ENCODE peak calls at places on chromosomes 4 and X, in four cellular contexts. X, Y, K and H are unnamed samples.

GRCh38 chr4:173410106-173410505 is 11.2 kb upstream of the SCRG1 start:
- DNase-seq in K (no peak), Y (no peak), X (no peak), H (no peak)

GRCh38 chr4:89539374-89539773 is 231.8 kb upstream of the GPRIN3 start:
- DNase-seq in X (no peak), K (no peak), Y (peak; percentile 66), H (peak; percentile 75)

GRCh38 chr4:122000849-122001248 is 49.0 kb upstream of the TRPC3 start:
- DNase-seq in K (no peak), X (no peak), Y (no peak), H (no peak)

GRCh38 chrX:93419642-93420041 is 253.7 kb downstream of the NAP1L3 start:
- DNase-seq in X (no peak), Y (no peak), K (no peak), H (no peak)

GRCh38 chrX:134171661-134172587 is 65.1 kb upstream of the CCDC160 start:
- DNase-seq in X (no peak), K (no peak), Y (no peak), H (no peak)

GRCh38 chr4:77127837-77128621 is 29.0 kb upstream of the CCNG2 start:
- DNase-seq in K (no peak), X (no peak), Y (no peak), H (no peak)

GRCh38 chr4:41436365-41437263 is 101.3 kb upstream of the LIMCH1 start:
- DNase-seq in Y (no peak), K (no peak), X (no peak), H (no peak)

GRCh38 chrX:31099536-31100090 is 27.8 kb upstream of the FTHL17 start:
- DNase-seq in X (no peak), Y (no peak), K (no peak), H (no peak)

GRCh38 chr4:100008048-100008447 is 58.0 kb upstream of the H2AZ1 start:
- DNase-seq in Y (peak; percentile 78), X (no peak), K (no peak), H (peak; percentile 39)

GRCh38 chr4:112348488-112349158 is 51.5 kb downstream of the ALPK1 start:
- DNase-seq in X (peak; percentile 93), K (no peak), Y (peak; percentile 86), H (peak; percentile 43)

GRCh38 chrX:119168104-119168503 is 40.5 kb upstream of the KIAA1210 start:
- DNase-seq in K (no peak), Y (no peak), X (no peak), H (no peak)

GRCh38 chrX:32010948-32011347 is 939.1 kb upstream of the FTHL17 start:
- DNase-seq in K (no peak), X (no peak), Y (no peak), H (no peak)

GRCh38 chr4:84681488-84682274 is 98.8 kb downstream of the CDS1 start:
- DNase-seq in Y (peak; percentile 81), X (no peak), K (no peak), H (peak; percentile 45)

GRCh38 chr4:153010137-153010536 is 74.0 kb downstream of the FHDC1 start:
- DNase-seq in X (no peak), K (no peak), Y (no peak), H (no peak)

GRCh38 chr4:155592568-155593343 is 73.9 kb upstream of the GUCY1A1 start:
- DNase-seq in X (no peak), K (peak; percentile 39), Y (peak; percentile 93), H (peak; percentile 80)

GRCh38 chrX:121802881-121803412 is 755.5 kb downstream of the GLUD2 start:
- DNase-seq in X (no peak), K (no peak), Y (no peak), H (no peak)

DNA sequence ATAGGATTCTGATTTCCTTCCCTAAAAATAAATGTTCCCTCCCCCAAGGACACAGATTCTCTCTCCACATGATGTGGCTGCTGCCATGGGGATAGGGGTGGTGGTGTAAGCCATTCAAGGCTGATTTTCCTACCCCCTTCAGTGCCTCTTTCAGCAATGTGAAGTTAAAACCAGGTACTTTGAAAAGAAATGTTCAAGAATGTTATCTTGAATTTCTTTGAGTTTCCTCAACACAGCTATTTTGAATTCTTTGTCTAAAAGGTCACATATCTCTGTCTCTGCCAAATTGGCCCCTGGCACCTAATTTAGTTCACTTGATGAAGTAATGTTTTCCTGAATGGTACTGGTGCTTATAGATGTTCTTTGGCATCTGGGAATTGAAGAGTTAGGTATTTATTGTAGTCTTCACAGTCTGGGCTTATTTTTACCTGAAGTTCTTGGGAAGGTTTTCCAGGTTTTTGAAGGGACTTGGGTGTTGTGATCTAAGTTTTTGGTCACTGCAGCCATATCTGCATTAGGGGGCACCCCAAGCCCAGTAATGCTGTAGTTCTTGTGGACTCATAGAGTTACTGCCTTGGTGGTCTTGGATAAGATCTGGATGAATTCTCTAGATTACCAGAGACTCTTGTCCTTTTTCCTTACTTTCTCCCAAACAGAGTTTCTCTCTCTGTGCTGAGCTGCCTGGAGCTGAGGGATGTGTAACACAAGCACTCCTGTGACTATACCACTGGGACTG is 7.6 kb upstream of the DIPK2B start:
- DNase-seq in K (no peak), Y (no peak), X (no peak), H (no peak)
- TF ChIP-seq CTCF in K (no peak), Y (no peak), X (no peak), H (peak; percentile 6)

GRCh38 chr4:186554890-186555827 is at the start of gene MTNR1A:
- DNase-seq in K (no peak), X (peak; percentile 66), Y (no peak), H (no peak)
- H3K4me3 ChIP-seq in K (no peak within 1 kb of the TSS), X (peak within 1 kb of the TSS; percentile 41), Y (peak within 1 kb of the TSS; percentile 41), H (peak within 1 kb of the TSS; percentile 24)

GRCh38 chrX:108165349-108166111 is 74.0 kb downstream of the ATG4A start:
- DNase-seq in X (no peak), Y (peak; percentile 29), K (peak; percentile 31), H (no peak)
- TF ChIP-seq CTCF in X (no peak), Y (peak; percentile 55), K (no peak), H (peak; percentile 64)

GRCh38 chrX:16171039-16171438 is 3.8 kb downstream of the MAGEB17 start:
- DNase-seq in K (no peak), X (no peak), Y (no peak), H (no peak)
- H3K4me3 ChIP-seq in K (no peak overlapping the region), X (no peak overlapping the region), Y (no peak overlapping the region), H (no peak overlapping the region)

GRCh38 chr4:101347267-101347556 is at the start of gene PPP3CA:
- DNase-seq in K (no peak), Y (no peak), X (no peak), H (no peak)

GRCh38 chr4:101346312-101346561 is 1.1 kb downstream of the PPP3CA start:
- DNase-seq in X (no peak), K (no peak), Y (no peak), H (no peak)

GRCh38 chr4:101346562-101347266 is 612 bp downstream of the PPP3CA start:
- DNase-seq in K (peak; percentile 62), Y (peak; percentile 60), X (peak; percentile 93), H (no peak)

GRCh38 chr4:101348367-101348827 is 1.1 kb upstream of the PPP3CA start:
- DNase-seq in K (no peak), X (no peak), Y (peak; percentile 30), H (no peak)

GRCh38 chr4:101347557-101348366 is 436 bp upstream of the PPP3CA start:
- DNase-seq in K (peak; percentile 99), Y (peak; percentile 97), X (peak; percentile 100), H (peak; percentile 89)
- TF ChIP-seq CTCF in K (no peak), Y (peak; percentile 25), X (no peak), H (peak; percentile 20)

GRCh38 chrX:135345328-135345645 is 36.0 kb downstream of the ETDC start:
- DNase-seq in Y (peak; percentile 70), X (no peak), K (peak; percentile 32), H (peak; percentile 63)

GRCh38 chrX:135340827-135341226 is 31.5 kb downstream of the ETDC start:
- DNase-seq in K (no peak), X (no peak), Y (peak; percentile 79), H (peak; percentile 46)
- H3K4me3 ChIP-seq in K (no peak overlapping the region), X (peak overlapping the region; percentile 69), Y (peak overlapping the region; percentile 78), H (no peak overlapping the region)

DNA sequence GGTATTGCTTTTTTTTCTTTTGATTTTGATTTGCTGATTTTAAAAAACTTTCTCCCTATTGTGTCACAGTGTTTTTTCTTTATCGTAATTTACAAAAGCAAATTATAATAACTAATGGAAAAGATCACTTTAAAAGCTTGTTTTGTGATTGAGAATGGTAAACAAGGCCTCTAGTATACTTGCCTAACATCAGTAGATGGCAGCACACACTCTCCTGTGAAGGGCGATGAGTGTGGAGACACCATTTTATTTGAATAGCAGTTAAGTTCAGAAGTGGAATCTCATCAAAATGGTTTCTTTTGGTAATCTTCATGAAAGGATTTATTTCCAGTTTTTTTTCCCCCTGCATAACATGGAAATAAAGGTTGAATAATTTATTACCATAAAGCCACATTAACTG is 72.3 kb downstream of the PAK3 start:
- DNase-seq in K (no peak), Y (peak; percentile 12), X (no peak), H (no peak)
- TF ChIP-seq CTCF in K (no peak), Y (peak; percentile 25), X (no peak), H (peak; percentile 34)

DNA sequence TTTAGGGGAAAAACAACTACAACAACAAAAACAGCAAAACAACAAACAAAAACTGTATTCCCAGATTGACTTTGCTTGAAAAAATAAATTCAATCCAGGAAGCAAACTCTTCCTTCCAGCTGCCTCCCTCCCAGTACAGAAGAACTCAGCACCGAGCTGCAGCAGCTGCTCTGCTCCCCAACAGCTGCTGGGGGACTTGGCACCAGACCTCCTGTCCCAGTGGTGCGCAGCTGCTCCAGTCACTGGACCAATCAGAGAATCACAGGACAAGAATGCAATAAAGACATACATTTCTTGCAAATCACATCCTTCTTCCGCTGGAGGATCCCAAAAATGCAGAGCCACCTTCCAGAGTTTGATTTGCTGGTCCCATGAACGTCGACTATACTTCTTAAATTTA is 11.8 kb upstream of the FAM53A start:
- DNase-seq in X (no peak), K (no peak), Y (no peak), H (no peak)
- H3K4me3 ChIP-seq in X (no peak overlapping the region), K (no peak overlapping the region), Y (no peak overlapping the region), H (no peak overlapping the region)

GRCh38 chr4:150668824-150669223 is 86.9 kb downstream of the MAB21L2 start:
- DNase-seq in K (no peak), X (no peak), Y (no peak), H (no peak)
- TF ChIP-seq CTCF in K (no peak), X (no peak), Y (no peak), H (no peak)

GRCh38 chr4:7901274-7901845 is 38.3 kb downstream of the AFAP1 start:
- DNase-seq in K (no peak), X (no peak), Y (no peak), H (no peak)
- H3K4me3 ChIP-seq in K (no peak overlapping the region), X (no peak overlapping the region), Y (no peak overlapping the region), H (no peak overlapping the region)